ENCODE peak calls at places on chromosomes 2 and 18, in four cellular contexts. V is AG09309, B is cardiac fibroblast, Z is GM03348. X is an unnamed sample.

GRCh38 chr18:54696616-54697293 is 105.7 kb downstream of the DYNAP start:
- DNase-seq in Z (no peak), V (no peak), B (no peak), X (no peak)

GRCh38 chr18:57004366-57005121 is 142.3 kb upstream of the BOD1L2 start:
- DNase-seq in B (peak), V (peak), Z (peak), X (peak)

GRCh38 chr2:233418761-233419625 is 64.7 kb downstream of the DGKD start:
- DNase-seq in V (no peak), B (peak), Z (no peak), X (peak)

GRCh38 chr18:36419913-36420531 is 122.5 kb downstream of the FHOD3 start:
- DNase-seq in Z (peak), B (no peak), V (no peak), X (no peak)

GRCh38 chr2:236565879-236566402 is 3.7 kb upstream of the ACKR3 start:
- DNase-seq in Z (no peak), B (no peak), V (no peak), X (no peak)

GRCh38 chr2:10454505-10454904 is 6.4 kb upstream of the ODC1 start:
- DNase-seq in Z (no peak), V (no peak), B (no peak), X (no peak)

GRCh38 chr2:212709287-212709686 is 170.7 kb upstream of the ERBB4 start:
- DNase-seq in B (no peak), V (no peak), Z (peak), X (no peak)

GRCh38 chr18:74412106-74412880 is 44.8 kb downstream of the DIPK1C start:
- DNase-seq in V (no peak), Z (no peak), B (no peak), X (no peak)

GRCh38 chr2:229669841-229670240 is 44.5 kb downstream of the DNER start:
- DNase-seq in Z (no peak), B (no peak), V (no peak), X (no peak)

X was measured in fibroblast of villous mesenchyme.